ENCODE peak calls at places on chromosomes 11 and 22, in eight cellular contexts. M is fibroblast of the aortic adventitia, P is fibroblast of lung, U is colonic mucosa, K is lung, G is pancreas, J is tibial artery, Y is upper lobe of right lung. B is an unnamed sample.

GRCh38 chr11:73965076-73965763 is 14.4 kb downstream of the DNAJB13 start:
- DNase-seq in M (peak), P (peak), U (no peak), K (no peak), G (no peak), J (peak), Y (peak), B (no peak)

GRCh38 chr11:7905961-7906429 is 25.1 kb downstream of the OR10A6 start:
- DNase-seq in M (no peak), P (no peak), U (no peak), K (peak), G (no peak), J (no peak), Y (peak), B (no peak)

GRCh38 chr22:24162377-24162927 is 18.8 kb upstream of the SUSD2 start:
- DNase-seq in M (no peak), P (no peak), U (no peak), K (no peak), G (no peak), J (no peak), Y (no peak), B (no peak)

GRCh38 chr11:33089776-33090175 is 50.4 kb downstream of the TCP11L1 start:
- DNase-seq in M (peak), P (no peak), U (no peak), K (no peak), G (no peak), J (no peak), Y (no peak), B (peak)

GRCh38 chr11:73186294-73186850 is 31.7 kb upstream of the P2RY2 start:
- DNase-seq in M (no peak), P (no peak), U (no peak), K (no peak), G (no peak), J (peak), Y (no peak), B (no peak)

GRCh38 chr11:128328955-128329551 is 258.3 kb downstream of the ETS1 start:
- DNase-seq in M (no peak), P (no peak), U (no peak), K (no peak), G (no peak), J (no peak), Y (no peak), B (no peak)

GRCh38 chr11:97968071-97968470 is 1052.7 kb upstream of the CNTN5 start:
- DNase-seq in M (no peak), P (no peak), U (no peak), K (no peak), G (no peak), J (no peak), Y (no peak), B (no peak)

GRCh38 chr11:71406681-71407080 is 41.5 kb downstream of the DHCR7 start:
- DNase-seq in M (no peak), P (no peak), U (no peak), K (no peak), G (no peak), J (no peak), Y (no peak), B (no peak)

GRCh38 chr11:32497951-32498350 is 62.6 kb upstream of the WT1 start:
- DNase-seq in M (no peak), P (no peak), U (no peak), K (no peak), G (no peak), J (no peak), Y (no peak), B (no peak)

GRCh38 chr11:66055021-66055420 is 2.9 kb downstream of the SF3B2 start:
- DNase-seq in M (no peak), P (no peak), U (no peak), K (no peak), G (no peak), J (no peak), Y (peak), B (no peak)

GRCh38 chr11:134119094-134119493 is 50.2 kb downstream of the JAM3 start:
- DNase-seq in M (peak), P (peak), U (no peak), K (no peak), G (no peak), J (no peak), Y (no peak), B (peak)

DNA sequence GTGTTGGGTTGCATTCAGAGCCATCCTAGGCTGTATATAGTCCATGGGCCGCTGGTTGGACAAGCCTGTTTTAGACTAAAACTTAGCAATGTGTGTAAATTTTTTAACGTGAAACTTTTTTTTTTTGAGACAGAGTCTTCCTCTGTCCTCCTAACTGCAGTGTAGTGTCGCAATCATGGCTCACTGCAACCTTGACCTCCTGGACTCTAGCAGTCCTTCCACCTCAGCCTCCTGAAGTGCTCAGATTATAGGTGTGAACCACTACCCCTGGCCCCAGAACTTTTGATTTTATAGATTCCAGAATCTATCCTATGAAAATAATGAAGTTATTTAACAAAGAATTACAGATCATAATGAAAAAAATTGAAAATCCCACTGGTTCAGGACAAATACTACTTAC is 29.9 kb upstream of the PANX2 start:
- DNase-seq in M (no peak), P (peak), U (no peak), K (no peak), G (no peak), J (peak), Y (no peak), B (peak)
- H3K4me3 ChIP-seq in M (no peak), P (no peak), U (no peak), K (no peak), G (no peak), J (no peak), Y (no peak), B (no peak)

DNA sequence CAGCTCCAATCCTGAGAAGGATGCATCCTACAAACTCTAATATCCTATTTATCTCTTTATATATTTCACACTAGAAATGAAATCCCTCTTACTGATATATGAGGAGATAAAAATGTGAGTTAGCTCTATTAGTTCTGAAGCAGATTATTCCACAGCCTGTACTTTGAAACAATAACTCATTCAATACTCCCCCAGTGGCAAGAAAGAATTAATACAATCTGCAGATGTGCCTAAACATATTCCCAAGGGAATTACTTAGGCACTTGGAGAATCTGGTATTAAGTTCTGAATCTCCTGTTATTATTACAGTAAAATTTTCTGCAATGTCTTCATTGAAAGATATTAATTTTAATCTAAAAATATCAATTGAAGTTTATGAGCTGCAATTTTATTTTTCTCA is 59.4 kb downstream of the DDI1 start:
- DNase-seq in M (peak), P (no peak), U (no peak), K (no peak), G (no peak), J (no peak), Y (no peak), B (peak)
- TF ChIP-seq CTCF in M (no peak), P (no peak), U (no peak), K (no peak), G (no peak), J (no peak), Y (no peak), B (peak)

GRCh38 chr11:6653055-6653454 is 2.6 kb downstream of the DCHS1 start:
- DNase-seq in M (no peak), P (no peak), U (no peak), K (no peak), G (no peak), J (no peak), Y (no peak), B (no peak)

GRCh38 chr11:6653656-6654055 is 2.0 kb downstream of the DCHS1 start:
- DNase-seq in M (no peak), P (no peak), U (no peak), K (no peak), G (no peak), J (no peak), Y (no peak), B (no peak)

GRCh38 chr11:6655790-6656580 is at the start of gene DCHS1:
- DNase-seq in M (no peak), P (no peak), U (no peak), K (no peak), G (no peak), J (no peak), Y (no peak), B (no peak)

GRCh38 chr11:6655020-6655789 is 404 bp downstream of the DCHS1 start:
- DNase-seq in M (no peak), P (no peak), U (no peak), K (no peak), G (peak), J (no peak), Y (peak), B (no peak)

DNA sequence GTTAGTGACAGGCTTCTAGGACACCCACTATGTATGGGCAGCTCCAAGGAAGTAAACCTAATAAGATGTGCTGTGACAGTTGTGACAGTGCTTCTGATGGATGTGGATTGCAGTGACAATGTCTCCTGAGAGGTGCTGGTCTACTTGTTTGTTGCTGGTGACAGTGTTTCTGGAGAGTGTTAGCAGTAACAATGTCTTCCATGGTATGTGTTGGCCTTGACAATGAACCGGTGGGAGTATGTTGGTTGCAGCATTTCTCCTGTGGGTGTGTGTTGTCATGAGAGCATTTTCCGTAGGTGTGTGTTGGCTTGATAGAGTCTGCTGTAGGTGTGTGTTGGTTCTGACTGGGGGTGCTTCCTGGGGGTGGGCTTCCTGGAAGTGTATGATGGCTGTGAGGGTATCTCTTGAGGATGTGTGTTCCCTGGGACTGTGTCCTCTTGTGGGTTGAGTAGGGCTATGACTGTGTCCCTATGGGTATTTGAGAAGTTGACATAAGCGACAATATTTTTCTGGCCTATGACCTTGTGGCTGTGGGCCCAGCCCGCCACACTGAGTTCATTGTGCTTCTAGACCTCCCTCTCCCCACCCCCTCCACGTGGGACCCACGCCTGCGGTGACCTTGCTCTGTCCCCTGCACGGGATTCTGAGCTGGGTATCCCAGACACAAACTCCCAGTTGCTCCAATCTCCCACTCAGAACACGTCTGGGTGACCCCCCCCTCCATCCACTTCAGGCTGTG is 1.2 kb downstream of the DCHS1 start:
- DNase-seq in M (no peak), P (no peak), U (no peak), K (no peak), G (peak), J (no peak), Y (no peak), B (no peak)
- H3K4me3 ChIP-seq in M (no peak), P (peak), U (peak), K (no peak), G (no peak), J (peak), Y (peak), B (no peak)

DNA sequence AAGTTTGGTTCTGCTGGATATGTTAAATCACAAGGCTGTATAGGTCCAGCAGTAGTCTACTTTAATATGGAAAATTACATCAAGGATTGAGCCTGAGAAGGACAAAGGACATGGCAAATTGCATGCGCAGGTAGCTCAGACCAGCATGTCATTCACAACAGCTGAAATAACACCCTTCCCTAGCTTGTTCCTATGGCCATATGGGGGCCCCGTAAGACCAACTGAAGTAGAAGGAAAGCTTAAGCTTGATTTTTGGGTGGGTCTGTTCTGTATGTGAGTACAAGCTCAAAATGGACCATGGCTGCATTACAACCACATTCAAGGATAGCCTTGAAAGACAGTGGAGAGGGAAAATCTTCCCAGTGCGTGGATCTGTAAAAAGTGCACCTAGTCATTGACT is 20.6 kb upstream of the PDE3B start:
- DNase-seq in M (no peak), P (no peak), U (no peak), K (no peak), G (no peak), J (no peak), Y (no peak), B (no peak)
- TF ChIP-seq CTCF in M (no peak), P (no peak), U (no peak), K (no peak), G (no peak), J (no peak), Y (no peak), B (no peak)

DNA sequence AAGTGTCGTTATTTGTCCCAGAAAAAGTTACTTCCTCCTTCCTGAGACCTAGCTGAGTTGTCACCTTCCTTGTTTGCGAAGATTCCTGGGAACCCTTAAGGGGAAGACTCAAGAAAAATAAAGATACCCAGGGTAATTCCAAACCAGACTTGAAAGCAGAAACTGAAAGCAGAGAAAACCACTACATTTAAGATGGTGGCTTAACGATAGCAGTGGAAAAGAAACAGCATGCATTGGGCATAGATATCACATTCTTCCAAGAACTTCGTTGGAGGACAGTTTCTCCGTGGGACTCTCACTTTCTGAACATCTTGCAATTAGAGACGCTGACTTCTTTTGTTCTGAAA is 89.1 kb downstream of the FAM76B start:
- DNase-seq in M (no peak), P (no peak), U (no peak), K (no peak), G (no peak), J (no peak), Y (no peak), B (no peak)
- H3K4me3 ChIP-seq in M (no peak), P (no peak), U (no peak), K (no peak), G (no peak), J (no peak), Y (no peak), B (no peak)

GRCh38 chr11:1230456-1231395 is 7.9 kb downstream of the MUC5B start:
- DNase-seq in M (no peak), P (no peak), U (peak), K (no peak), G (peak), J (peak), Y (peak), B (no peak)
- TF ChIP-seq CTCF in M (no peak), P (no peak), U (no peak), K (no peak), G (no peak), J (no peak), Y (no peak), B (no peak)

DNA sequence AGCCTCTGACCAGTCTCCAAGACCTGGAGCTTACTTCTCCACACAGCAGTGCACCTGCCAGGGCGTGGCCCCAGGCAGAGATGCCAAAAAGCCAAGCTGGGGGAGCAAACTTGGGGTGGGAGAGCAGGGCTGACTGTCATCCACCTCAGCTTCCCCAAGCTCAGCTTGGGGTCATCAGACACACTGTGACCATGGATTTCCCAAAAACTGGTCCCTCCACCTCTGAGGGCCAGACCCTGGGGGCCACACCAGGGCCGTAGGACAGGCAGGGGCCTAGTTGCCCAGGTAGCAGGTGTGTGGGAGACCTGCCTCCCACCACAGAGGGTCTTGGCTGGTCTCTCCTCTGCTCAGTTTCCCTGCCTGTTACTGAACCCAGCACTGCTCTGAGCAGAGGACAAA is 30.6 kb downstream of the ARVCF start:
- DNase-seq in M (no peak), P (no peak), U (no peak), K (no peak), G (peak), J (no peak), Y (no peak), B (no peak)
- H3K4me3 ChIP-seq in M (peak), P (peak), U (peak), K (no peak), G (peak), J (peak), Y (peak), B (peak)

DNA sequence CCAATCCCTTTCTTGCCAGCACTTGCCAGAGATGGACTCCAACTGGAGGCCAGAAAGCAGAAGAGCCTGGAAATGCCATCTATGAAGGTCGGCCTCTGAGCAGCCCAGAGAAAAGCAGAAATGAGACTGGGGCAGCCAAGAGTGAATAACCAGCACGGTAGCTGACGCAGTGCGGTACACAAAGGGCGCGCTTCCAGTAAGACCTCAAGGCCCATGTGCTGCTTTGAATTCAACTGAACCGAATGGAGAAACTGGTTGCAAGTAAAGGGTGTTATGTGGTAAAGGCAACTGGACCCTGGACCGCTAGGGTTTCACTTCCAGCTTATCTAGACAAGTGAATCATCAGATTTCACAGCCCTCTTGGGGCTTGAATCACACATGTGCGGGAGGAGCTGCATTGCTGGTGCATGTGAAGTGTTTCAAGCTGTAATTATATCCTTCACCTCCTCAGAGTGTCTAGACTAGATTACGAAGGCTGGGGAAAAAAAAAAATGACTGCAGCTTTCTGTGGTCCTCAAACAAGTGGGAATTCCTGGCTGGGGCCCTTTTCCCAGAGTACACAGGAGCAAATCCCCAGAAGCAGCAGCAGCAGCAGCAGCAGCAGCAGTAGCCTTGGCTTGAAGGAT is 128.9 kb downstream of the CCDC34 start:
- DNase-seq in M (peak), P (peak), U (peak), K (no peak), G (no peak), J (no peak), Y (no peak), B (peak)
- TF ChIP-seq CTCF in M (peak), P (peak), U (no peak), K (no peak), G (no peak), J (no peak), Y (no peak), B (peak)

DNA sequence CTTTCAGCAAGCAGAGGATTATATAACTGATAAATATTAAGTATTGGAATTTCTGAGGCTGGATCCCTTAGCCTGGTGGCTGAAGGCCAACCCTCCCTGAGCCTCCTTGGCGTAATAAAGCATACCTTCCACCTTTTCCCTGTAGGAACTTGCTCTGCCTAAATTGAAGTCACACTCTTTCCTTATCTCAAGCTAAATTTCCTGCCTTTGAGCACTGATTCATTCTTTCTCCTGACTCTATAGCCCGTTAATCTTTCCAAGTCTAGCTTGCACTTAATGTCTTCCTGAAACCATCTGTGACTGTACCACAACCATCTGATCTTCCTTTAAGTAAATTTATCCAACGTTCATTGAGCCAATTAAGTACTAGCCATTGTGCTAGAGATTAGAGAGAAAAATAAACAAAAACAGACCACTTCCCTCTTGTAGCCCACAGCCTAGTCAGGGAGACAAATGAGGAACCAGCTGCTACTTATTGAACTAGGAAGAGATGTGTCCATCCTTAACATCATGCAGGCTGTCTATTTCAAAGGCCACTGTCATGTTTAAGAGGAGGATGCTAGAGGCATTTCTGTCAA is 62.9 kb downstream of the GRK3 start:
- DNase-seq in M (peak), P (no peak), U (no peak), K (no peak), G (no peak), J (no peak), Y (no peak), B (no peak)
- H3K4me3 ChIP-seq in M (no peak), P (no peak), U (no peak), K (no peak), G (no peak), J (no peak), Y (no peak), B (no peak)

GRCh38 chr11:69721061-69721460 is 17.2 kb upstream of the FGF19 start:
- DNase-seq in M (no peak), P (no peak), U (no peak), K (no peak), G (no peak), J (no peak), Y (no peak), B (no peak)

GRCh38 chr11:69718147-69718546 is 14.3 kb upstream of the FGF19 start:
- DNase-seq in M (no peak), P (peak), U (no peak), K (no peak), G (no peak), J (no peak), Y (no peak), B (peak)

GRCh38 chr11:69718912-69719311 is 15.1 kb upstream of the FGF19 start:
- DNase-seq in M (no peak), P (no peak), U (no peak), K (no peak), G (no peak), J (no peak), Y (no peak), B (no peak)

GRCh38 chr11:69726019-69726418 is 22.2 kb upstream of the FGF19 start:
- DNase-seq in M (no peak), P (no peak), U (no peak), K (no peak), G (no peak), J (no peak), Y (no peak), B (no peak)

GRCh38 chr11:69721745-69722144 is 17.9 kb upstream of the FGF19 start:
- DNase-seq in M (no peak), P (no peak), U (no peak), K (no peak), G (no peak), J (no peak), Y (no peak), B (no peak)
- TF ChIP-seq CTCF in M (peak), P (peak), U (no peak), K (no peak), G (peak), J (no peak), Y (no peak), B (peak)